ENCODE peak calls at places on chromosomes 2 and 18, in seven cellular contexts. X is colonic mucosa, P is heart left ventricle, D is thoracic aorta, K is sigmoid colon, I is fibroblast of lung, Q is cardiac muscle cell. V is an unnamed sample. For H3K4me1, the result is how much of the 10 kb centered on the place peaks cover.

GRCh38 chr2:207251573-207252192 is 85.9 kb upstream of the KLF7 start:
- DNase-seq in X (no peak), P (no peak), D (no peak), K (no peak), I (peak), Q (no peak), V (no peak)

GRCh38 chr2:223109341-223109740 is 57.4 kb downstream of the KCNE4 start:
- DNase-seq in X (no peak), P (no peak), D (no peak), K (no peak), I (peak), Q (no peak), V (no peak)

GRCh38 chr2:16385341-16385740 is 280.3 kb downstream of the CYRIA start:
- DNase-seq in X (no peak), P (no peak), D (no peak), K (no peak), I (no peak), Q (peak), V (no peak)

GRCh38 chr2:46856336-46856735 is 59.3 kb downstream of the MCFD2 start:
- DNase-seq in X (no peak), P (no peak), D (no peak), K (no peak), I (no peak), Q (no peak), V (no peak)

GRCh38 chr2:238900511-238900910 is 52.6 kb downstream of the TWIST2 start:
- DNase-seq in X (no peak), P (no peak), D (no peak), K (no peak), I (peak), Q (no peak), V (no peak)

GRCh38 chr2:150630587-150631235 is 143.2 kb upstream of the RND3 start:
- DNase-seq in X (no peak), P (no peak), D (no peak), K (no peak), I (peak), Q (no peak), V (no peak)

GRCh38 chr2:196528486-196529223 is 110.9 kb upstream of the CCDC150 start:
- DNase-seq in X (no peak), P (no peak), D (no peak), K (no peak), I (no peak), Q (no peak), V (no peak)

GRCh38 chr18:40738321-40738880 is 1216.6 kb upstream of the PIK3C3 start:
- DNase-seq in X (no peak), P (no peak), D (no peak), K (no peak), I (no peak), Q (no peak), V (no peak)

GRCh38 chr2:137535897-137536296 is 428.4 kb upstream of the HNMT start:
- DNase-seq in X (no peak), P (no peak), D (no peak), K (no peak), I (no peak), Q (no peak), V (no peak)

GRCh38 chr2:210004893-210005292 is 2.5 kb downstream of the RPE start:
- DNase-seq in X (no peak), P (no peak), D (no peak), K (no peak), I (no peak), Q (no peak), V (no peak)

GRCh38 chr2:43758738-43759137 is 15.1 kb upstream of the DYNC2LI1 start:
- DNase-seq in X (no peak), P (no peak), D (no peak), K (no peak), I (peak), Q (no peak), V (peak)

GRCh38 chr2:111618953-111619902 is 264.8 kb downstream of the ANAPC1 start:
- DNase-seq in X (no peak), P (no peak), D (no peak), K (no peak), I (no peak), Q (no peak), V (no peak)

GRCh38 chr2:160464996-160465395 is 28.6 kb downstream of the RBMS1 start:
- DNase-seq in X (no peak), P (no peak), D (no peak), K (no peak), I (peak), Q (no peak), V (no peak)

GRCh38 chr2:230335461-230335863 is 8.5 kb downstream of the SP140L start:
- DNase-seq in X (no peak), P (no peak), D (no peak), K (no peak), I (peak), Q (no peak), V (no peak)

GRCh38 chr18:9466127-9466526 is 9.2 kb upstream of the RALBP1 start:
- DNase-seq in X (no peak), P (no peak), D (no peak), K (no peak), I (no peak), Q (no peak), V (no peak)

GRCh38 chr2:10369269-10370255 is 66.9 kb downstream of the HPCAL1 start:
- DNase-seq in X (peak), P (no peak), D (no peak), K (no peak), I (no peak), Q (peak), V (no peak)
- H3K4me1 ChIP-seq in X (under half), P (under half), D (under half), K (under half), I (under half), Q (under half), V (under half)

DNA sequence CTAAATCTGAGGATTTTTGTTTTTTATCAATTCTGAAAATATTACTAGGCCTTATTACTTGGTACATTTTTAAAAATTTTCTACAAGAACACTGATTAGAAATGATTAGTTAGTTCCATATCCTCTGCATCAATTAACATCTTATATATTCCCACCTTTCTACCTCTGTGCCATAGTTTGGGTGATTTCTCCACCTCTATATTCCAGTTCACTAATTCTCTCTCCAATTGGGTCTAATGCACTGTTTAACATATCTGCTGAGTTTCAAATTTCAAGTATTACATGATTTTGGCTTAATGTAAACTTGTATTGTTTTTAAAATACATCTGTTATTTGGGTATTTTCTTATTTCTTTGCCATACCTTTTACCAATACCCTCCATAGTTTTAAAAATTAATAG is 705.7 kb upstream of the SALL3 start:
- DNase-seq in X (no peak), P (no peak), D (no peak), K (no peak), I (no peak), Q (no peak), V (no peak)
- H3K27ac ChIP-seq in X (no peak), P (no peak), D (no peak), K (no peak), I (no peak), Q (no peak), V (no peak)

GRCh38 chr2:112725545-112726457 is 5.0 kb downstream of the NT5DC4 start:
- DNase-seq in X (no peak), P (no peak), D (no peak), K (no peak), I (no peak), Q (no peak), V (no peak)
- TF ChIP-seq CTCF in X (no peak), P (no peak), D (no peak), K (no peak), I (no peak), Q (no peak), V (no peak)

DNA sequence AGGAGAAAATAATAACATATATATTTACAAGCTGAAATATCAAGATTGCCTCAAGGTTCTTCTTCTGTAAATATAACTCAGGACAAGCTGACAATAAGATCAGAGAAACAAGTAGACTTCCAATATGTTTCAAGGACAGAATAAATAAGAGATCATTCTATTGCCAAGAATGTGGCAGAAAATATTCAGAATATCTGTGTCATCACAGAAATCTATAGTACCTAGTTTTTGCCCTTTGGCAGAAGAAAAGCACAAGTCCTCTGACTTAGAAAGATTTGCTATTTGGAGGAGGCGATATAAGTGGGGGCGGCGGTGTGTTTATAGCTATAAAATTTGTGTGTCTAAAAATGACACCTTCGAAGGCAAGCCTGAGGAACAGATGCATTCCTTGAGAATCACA is 34.3 kb downstream of the ARHGAP15 start:
- DNase-seq in X (no peak), P (no peak), D (no peak), K (no peak), I (no peak), Q (no peak), V (no peak)
- H3K4me1 ChIP-seq in X (under half), P (under half), D (under half), K (under half), I (under half), Q (under half), V (under half)

GRCh38 chr2:24490674-24491625 is at the start of gene NCOA1:
- DNase-seq in X (peak), P (peak), D (peak), K (peak), I (peak), Q (peak), V (peak)

GRCh38 chr2:24489942-24490673 is 946 bp upstream of the NCOA1 start:
- DNase-seq in X (peak), P (no peak), D (no peak), K (peak), I (peak), Q (peak), V (no peak)

GRCh38 chr2:24492283-24493272 is 1.5 kb downstream of the NCOA1 start:
- DNase-seq in X (peak), P (no peak), D (no peak), K (no peak), I (peak), Q (no peak), V (no peak)

GRCh38 chr2:24493713-24494112 is 2.7 kb downstream of the NCOA1 start:
- DNase-seq in X (no peak), P (no peak), D (no peak), K (no peak), I (no peak), Q (no peak), V (no peak)

GRCh38 chr2:24491626-24492282 is 700 bp downstream of the NCOA1 start:
- DNase-seq in X (peak), P (peak), D (no peak), K (peak), I (peak), Q (peak), V (peak)
- H3K27ac ChIP-seq in X (peak), P (peak), D (peak), K (peak), I (no peak), Q (no peak), V (peak)

GRCh38 chr2:29336334-29336733 is 221.1 kb downstream of the CLIP4 start:
- DNase-seq in X (no peak), P (no peak), D (no peak), K (no peak), I (no peak), Q (no peak), V (no peak)
- TF ChIP-seq CTCF in X (no peak), P (no peak), D (no peak), K (no peak), I (no peak), Q (no peak), V (no peak)

DNA sequence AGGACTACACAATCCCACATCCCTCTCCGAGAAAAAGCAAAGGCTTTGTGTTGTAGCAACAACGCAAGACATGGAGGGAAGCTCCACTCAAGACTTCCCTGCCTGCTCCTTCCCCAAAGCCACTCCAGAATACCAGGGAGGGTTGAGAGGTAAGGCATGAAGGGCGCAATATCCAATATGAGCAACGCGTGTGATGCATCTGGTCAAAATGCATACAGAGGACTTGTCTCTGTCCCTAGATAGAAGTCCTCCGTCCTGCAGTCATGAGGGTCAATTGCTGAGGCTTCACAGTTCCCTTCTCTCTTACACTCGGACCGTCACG is 540 bp downstream of the ORC4 start:
- DNase-seq in X (no peak), P (no peak), D (no peak), K (no peak), I (no peak), Q (no peak), V (no peak)
- H3K4me1 ChIP-seq in X (under half), P (under half), D (under half), K (under half), I (under half), Q (under half), V (under half)

GRCh38 chr2:172256886-172257285 is 154.2 kb upstream of the DLX2 start:
- DNase-seq in X (no peak), P (no peak), D (no peak), K (no peak), I (no peak), Q (no peak), V (no peak)

GRCh38 chr2:172261292-172261691 is 158.6 kb upstream of the DLX2 start:
- DNase-seq in X (no peak), P (no peak), D (no peak), K (no peak), I (peak), Q (no peak), V (no peak)

GRCh38 chr2:172260379-172260778 is 157.7 kb upstream of the DLX2 start:
- DNase-seq in X (no peak), P (no peak), D (no peak), K (no peak), I (no peak), Q (no peak), V (no peak)

GRCh38 chr2:172262486-172262885 is 159.8 kb upstream of the DLX2 start:
- DNase-seq in X (no peak), P (no peak), D (no peak), K (no peak), I (no peak), Q (no peak), V (no peak)

GRCh38 chr2:172259835-172260234 is 157.1 kb upstream of the DLX2 start:
- DNase-seq in X (no peak), P (no peak), D (no peak), K (no peak), I (no peak), Q (no peak), V (no peak)
- H3K27ac ChIP-seq in X (no peak), P (no peak), D (no peak), K (no peak), I (no peak), Q (no peak), V (no peak)

GRCh38 chr18:31513189-31513907 is 15.4 kb downstream of the DSG2 start:
- DNase-seq in X (no peak), P (no peak), D (no peak), K (no peak), I (peak), Q (no peak), V (no peak)

GRCh38 chr18:31510319-31510718 is 12.3 kb downstream of the DSG2 start:
- DNase-seq in X (no peak), P (no peak), D (no peak), K (no peak), I (peak), Q (no peak), V (no peak)

GRCh38 chr18:31509571-31509970 is 11.6 kb downstream of the DSG2 start:
- DNase-seq in X (no peak), P (no peak), D (no peak), K (no peak), I (peak), Q (no peak), V (no peak)

GRCh38 chr18:31512203-31512764 is 14.3 kb downstream of the DSG2 start:
- DNase-seq in X (peak), P (no peak), D (no peak), K (no peak), I (peak), Q (no peak), V (no peak)

DNA sequence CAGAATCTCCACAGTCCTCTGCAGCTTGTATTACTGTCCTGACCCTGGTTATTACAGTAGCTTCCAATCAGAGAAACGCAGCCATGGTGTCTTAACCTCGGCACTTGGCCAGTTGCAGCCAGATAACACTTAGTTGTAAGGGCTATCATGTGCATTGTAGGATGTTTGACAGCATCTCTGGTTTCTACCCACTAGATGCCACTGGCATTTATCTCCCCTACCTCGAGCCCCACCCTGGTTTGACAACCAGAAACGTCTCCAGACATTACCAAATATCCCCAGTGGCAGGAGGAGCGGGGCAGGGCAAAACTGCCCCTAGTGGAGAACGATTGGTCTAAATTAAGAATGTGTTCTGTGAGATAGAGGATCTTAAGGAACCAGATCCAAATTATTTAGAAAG is 13.1 kb downstream of the DSG2 start:
- DNase-seq in X (no peak), P (no peak), D (no peak), K (no peak), I (no peak), Q (no peak), V (no peak)
- TF ChIP-seq CTCF in X (no peak), P (no peak), D (no peak), K (no peak), I (no peak), Q (peak), V (no peak)

DNA sequence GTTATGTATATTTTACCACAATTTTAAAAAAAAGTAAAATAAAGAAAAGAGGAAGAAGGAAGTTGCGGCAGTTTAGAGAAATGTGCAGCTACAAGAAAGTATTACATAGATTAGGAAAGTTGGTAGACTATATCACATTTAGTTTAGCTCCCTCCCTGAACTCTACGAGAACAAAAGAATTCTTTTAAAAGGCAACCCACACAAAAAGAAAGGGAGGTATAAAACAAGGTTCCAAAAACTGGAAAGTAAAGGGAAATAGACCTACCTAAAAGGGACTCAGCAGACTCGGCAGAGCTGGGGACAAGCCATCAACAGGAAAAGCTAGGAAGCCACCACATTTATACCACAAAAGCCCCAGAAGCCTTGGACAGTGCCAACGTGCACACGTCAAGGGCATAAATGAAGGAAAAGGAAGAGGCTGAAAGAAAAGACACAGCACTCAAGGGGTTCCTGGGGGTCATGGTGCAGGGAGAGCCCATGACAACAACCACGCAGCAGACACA is 9.1 kb downstream of the TMEM127 start:
- DNase-seq in X (no peak), P (no peak), D (no peak), K (peak), I (no peak), Q (no peak), V (no peak)
- H3K4me1 ChIP-seq in X (under half), P (half or more), D (half or more), K (under half), I (under half), Q (under half), V (half or more)

V was measured in psoas muscle.